ENCODE peak calls at places on chromosomes 5 and 9, in five cellular contexts. E is HepG2, D is SK-N-SH, W is K562, Q is GM12878. I is an unnamed sample.

GRCh38 chr5:129074903-129075302 is 19.6 kb upstream of the ISOC1 start:
- DNase-seq in E (no peak), D (no peak), W (no peak), Q (no peak), I (no peak)

GRCh38 chr5:163889369-163889768 is 383.9 kb downstream of the MAT2B start:
- DNase-seq in E (no peak), D (no peak), W (no peak), Q (no peak), I (no peak)

GRCh38 chr9:107489144-107489673 is 360 bp downstream of the KLF4 start:
- DNase-seq in E (no peak), D (no peak), W (no peak), Q (no peak), I (no peak)

GRCh38 chr5:145189786-145190185 is 645.4 kb downstream of the PRELID2 start:
- DNase-seq in E (no peak), D (no peak), W (no peak), Q (no peak), I (no peak)

GRCh38 chr9:121249563-121249962 is 18.4 kb upstream of the GSN start:
- DNase-seq in E (no peak), D (no peak), W (peak), Q (peak), I (no peak)

GRCh38 chr5:6108540-6108848 is 269.9 kb downstream of the MED10 start:
- DNase-seq in E (no peak), D (no peak), W (no peak), Q (no peak), I (no peak)

GRCh38 chr5:73327908-73328455 is 120.6 kb downstream of the FOXD1 start:
- DNase-seq in E (no peak), D (no peak), W (no peak), Q (no peak), I (no peak)

GRCh38 chr9:99103054-99103453 is 1.9 kb upstream of the TGFBR1 start:
- DNase-seq in E (no peak), D (no peak), W (no peak), Q (no peak), I (no peak)

GRCh38 chr5:31741496-31741895 is 102.6 kb downstream of the PDZD2 start:
- DNase-seq in E (no peak), D (no peak), W (no peak), Q (no peak), I (no peak)

GRCh38 chr9:88436379-88436778 is 48.1 kb downstream of the SPIN1 start:
- DNase-seq in E (no peak), D (no peak), W (no peak), Q (no peak), I (no peak)

GRCh38 chr5:151094054-151094858 is 13.4 kb upstream of the TNIP1 start:
- DNase-seq in E (no peak), D (no peak), W (no peak), Q (no peak), I (no peak)

GRCh38 chr9:124735121-124735520 is 36.0 kb downstream of the NR6A1 start:
- DNase-seq in E (peak), D (no peak), W (no peak), Q (no peak), I (no peak)

GRCh38 chr9:16652511-16653101 is 217.9 kb downstream of the BNC2 start:
- DNase-seq in E (no peak), D (no peak), W (no peak), Q (no peak), I (no peak)

GRCh38 chr5:120895659-120896058 is 431.6 kb downstream of the PRR16 start:
- DNase-seq in E (no peak), D (no peak), W (no peak), Q (no peak), I (no peak)

GRCh38 chr5:69491027-69491426 is 1.6 kb upstream of the OCLN start:
- DNase-seq in E (no peak), D (no peak), W (no peak), Q (no peak), I (no peak)

GRCh38 chr5:10636363-10637142 is 72.7 kb downstream of the ANKRD33B start:
- DNase-seq in E (no peak), D (no peak), W (no peak), Q (no peak), I (no peak)

GRCh38 chr5:129361441-129362025 is 98.6 kb upstream of the ADAMTS19 start:
- DNase-seq in E (no peak), D (no peak), W (no peak), Q (no peak), I (no peak)

GRCh38 chr5:67161767-67162166 is 34.8 kb downstream of the CD180 start:
- DNase-seq in E (no peak), D (no peak), W (no peak), Q (no peak), I (no peak)

GRCh38 chr5:23330726-23331125 is 176.7 kb upstream of the PRDM9 start:
- DNase-seq in E (no peak), D (no peak), W (no peak), Q (no peak), I (no peak)

GRCh38 chr9:23825143-23825531 is 903 bp downstream of the ELAVL2 start:
- DNase-seq in E (no peak), D (peak), W (no peak), Q (no peak), I (no peak)

GRCh38 chr5:35205606-35206005 is 24.7 kb downstream of the PRLR start:
- DNase-seq in E (no peak), D (no peak), W (no peak), Q (no peak), I (no peak)

GRCh38 chr5:69492391-69493234 is at the start of gene OCLN:
- DNase-seq in E (peak), D (peak), W (peak), Q (no peak), I (peak)

GRCh38 chr9:13919386-13919785 is 394.6 kb downstream of the NFIB start:
- DNase-seq in E (no peak), D (no peak), W (no peak), Q (no peak), I (no peak)

GRCh38 chr5:171422902-171423663 is 3.6 kb downstream of the FGF18 start:
- DNase-seq in E (no peak), D (peak), W (no peak), Q (no peak), I (no peak)

GRCh38 chr5:146962801-146963355 is 84.3 kb upstream of the PPP2R2B start:
- DNase-seq in E (no peak), D (no peak), W (no peak), Q (no peak), I (no peak)

GRCh38 chr5:9930156-9930555 is 300.0 kb upstream of the TAS2R1 start:
- DNase-seq in E (no peak), D (no peak), W (no peak), Q (no peak), I (no peak)

GRCh38 chr5:87421307-87421706 is 8.6 kb upstream of the CCNH start:
- DNase-seq in E (no peak), D (no peak), W (no peak), Q (no peak), I (no peak)

GRCh38 chr5:33441241-33441844 is 578 bp downstream of the TARS1 start:
- DNase-seq in E (peak), D (peak), W (peak), Q (peak), I (peak)

GRCh38 chr5:53482717-53483638 is 2.5 kb downstream of the FST start:
- DNase-seq in E (peak), D (peak), W (no peak), Q (no peak), I (no peak)

GRCh38 chr9:82606761-82607382 is 456.1 kb downstream of the RASEF start:
- DNase-seq in E (peak), D (peak), W (no peak), Q (peak), I (peak)

GRCh38 chr5:43553381-43553780 is 3.5 kb downstream of the PAIP1 start:
- DNase-seq in E (no peak), D (no peak), W (no peak), Q (no peak), I (no peak)

GRCh38 chr5:83377131-83377865 is 94.2 kb upstream of the VCAN start:
- DNase-seq in E (no peak), D (no peak), W (no peak), Q (no peak), I (no peak)

GRCh38 chr5:139650031-139650688 is 2.0 kb downstream of the CXXC5 start:
- DNase-seq in E (no peak), D (no peak), W (peak), Q (no peak), I (peak)
- TF ChIP-seq FOXM1 in E (no peak), D (no peak), W (no peak), Q (no peak), I (no peak)

GRCh38 chr5:80291776-80292175 is 28.0 kb upstream of the SPZ1 start:
- DNase-seq in E (no peak), D (no peak), W (no peak), Q (no peak), I (no peak)

GRCh38 chr5:80288177-80288576 is 31.6 kb upstream of the SPZ1 start:
- DNase-seq in E (no peak), D (no peak), W (no peak), Q (no peak), I (no peak)

GRCh38 chr5:80283360-80283759 is 27.5 kb upstream of the SERINC5 start:
- DNase-seq in E (no peak), D (no peak), W (no peak), Q (no peak), I (no peak)

GRCh38 chr5:80284720-80285119 is 28.9 kb upstream of the SERINC5 start:
- DNase-seq in E (no peak), D (no peak), W (no peak), Q (no peak), I (no peak)

DNA sequence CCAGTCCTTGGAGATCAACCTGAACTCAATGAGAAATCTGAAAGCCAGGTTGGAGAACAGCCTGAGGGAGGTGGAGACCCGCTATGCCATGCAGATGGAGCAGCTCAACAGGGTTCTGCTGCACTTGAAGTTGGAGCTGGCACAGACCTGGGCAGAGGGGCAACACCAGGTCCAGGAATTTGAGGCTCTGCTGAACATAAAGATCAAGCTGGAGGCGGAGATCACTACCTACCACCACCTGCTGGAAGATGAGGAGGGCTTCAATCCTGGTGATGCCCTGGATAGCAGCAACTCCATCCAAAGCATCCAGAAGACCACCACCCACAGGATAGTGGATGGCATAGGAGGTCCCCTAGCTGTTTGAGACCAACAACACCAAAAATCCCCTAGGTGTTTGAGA is 30.5 kb upstream of the SPZ1 start:
- DNase-seq in E (no peak), D (no peak), W (no peak), Q (no peak), I (no peak)
- TF ChIP-seq FOXM1 in E (no peak), D (no peak), W (no peak), Q (no peak), I (no peak)

DNA sequence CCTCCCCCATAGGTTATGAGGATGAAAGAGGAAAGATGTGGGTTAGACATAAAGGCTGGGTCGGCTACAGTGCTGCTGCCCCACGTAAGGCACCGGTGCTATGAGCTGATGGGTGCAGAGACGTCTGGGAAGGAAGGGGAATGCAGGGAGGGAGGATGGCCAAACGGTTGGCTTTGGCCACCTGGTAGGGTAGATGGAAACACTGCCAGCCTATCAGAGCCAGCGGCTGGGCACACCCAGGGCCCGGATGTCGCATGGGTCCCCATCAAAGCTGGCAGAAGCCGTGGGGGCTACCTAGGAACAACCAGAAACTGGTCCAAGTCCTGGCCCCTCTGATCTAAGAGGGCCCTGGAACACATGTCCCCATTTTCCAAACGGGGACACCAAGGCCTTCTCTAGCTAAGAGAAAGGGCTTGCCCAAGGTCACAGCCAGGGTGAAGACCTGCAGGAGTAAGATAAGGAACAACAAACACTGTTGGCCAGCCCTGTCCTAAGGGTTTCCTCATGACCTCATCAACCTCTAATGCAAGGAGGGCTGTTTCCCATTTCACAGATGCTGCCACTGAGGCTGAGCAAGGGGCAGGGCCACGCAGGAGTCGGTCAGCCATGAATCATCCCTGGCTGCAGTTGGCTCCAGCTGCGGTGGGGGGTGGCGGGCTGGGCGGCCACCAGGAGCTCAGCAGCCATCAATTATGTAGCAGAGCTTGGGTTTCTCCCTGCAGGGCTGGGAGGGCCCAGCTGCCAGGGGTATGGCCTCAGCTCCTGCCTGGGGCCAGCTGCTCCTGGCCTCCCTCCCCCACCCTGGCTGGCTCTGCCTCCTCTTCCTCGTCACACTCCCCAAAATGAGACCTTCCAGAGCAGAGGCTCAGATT is 4.9 kb downstream of the SH3GLB2 start:
- DNase-seq in E (no peak), D (peak), W (peak), Q (no peak), I (peak)
- TF ChIP-seq FOXM1 in E (no peak), D (no peak), W (no peak), Q (no peak), I (no peak)

DNA sequence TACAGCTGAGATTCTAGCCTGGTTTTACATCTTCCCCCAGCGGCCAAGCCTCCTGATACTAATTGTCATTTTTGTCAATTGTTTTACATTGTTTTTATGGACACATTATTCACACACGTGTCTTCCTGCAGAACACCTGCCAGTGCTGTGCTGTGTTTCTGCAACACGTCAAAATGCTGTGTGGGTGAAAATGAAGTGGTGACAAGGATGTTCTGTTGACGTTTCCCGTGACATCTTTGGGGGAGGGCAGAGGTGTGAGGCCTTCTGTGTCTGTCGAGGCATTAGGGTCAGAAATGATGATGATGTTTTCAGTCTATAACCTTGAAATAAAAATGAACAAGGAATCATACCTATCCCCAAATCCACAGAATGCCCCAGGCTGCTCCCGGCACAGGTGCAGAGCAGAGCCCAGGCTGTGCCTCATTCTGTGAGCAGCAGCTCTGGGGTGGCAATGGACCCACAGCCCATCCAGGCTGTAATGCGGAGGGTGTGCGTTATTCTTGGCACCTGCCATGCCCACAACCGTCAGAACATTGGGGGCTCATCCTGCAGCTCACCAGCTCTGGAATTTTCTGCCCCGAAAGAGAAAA is 23.6 kb upstream of the CEP72 start:
- DNase-seq in E (no peak), D (no peak), W (no peak), Q (no peak), I (no peak)
- TF ChIP-seq FOXM1 in E (no peak), D (no peak), W (no peak), Q (no peak), I (no peak)

GRCh38 chr9:137062384-137062783 is 8.0 kb downstream of the SAPCD2 start:
- DNase-seq in E (no peak), D (no peak), W (no peak), Q (no peak), I (no peak)
- TF ChIP-seq FOXM1 in E (no peak), D (no peak), W (no peak), Q (no peak), I (no peak)

I was measured in HEK293T.